ENCODE peak calls at places on chromosomes 3 and 15, in seven cellular contexts. E, I, M, G, U, Z and N are unnamed samples.

GRCh38 chr3:71245052-71245488 is 338.5 kb downstream of the FOXP1 start:
- DNase-seq in E (no peak), I (no peak), M (no peak), G (no peak), U (no peak), Z (no peak), N (no peak)

GRCh38 chr15:82139823-82140268 is 94.0 kb upstream of the MEX3B start:
- DNase-seq in E (no peak), I (peak; percentile 57), M (peak; percentile 43), G (peak; percentile 40), U (no peak), Z (no peak), N (no peak)

GRCh38 chr3:193677734-193678133 is 84.7 kb downstream of the OPA1 start:
- DNase-seq in E (no peak), I (no peak), M (no peak), G (no peak), U (no peak), Z (no peak), N (no peak)

GRCh38 chr3:163773136-163773535 is 1305.2 kb downstream of the SI start:
- DNase-seq in E (no peak), I (no peak), M (no peak), G (no peak), U (no peak), Z (no peak), N (no peak)

GRCh38 chr15:85759391-85759790 is 35.3 kb downstream of the KLHL25 start:
- DNase-seq in E (no peak), I (no peak), M (no peak), G (no peak), U (no peak), Z (no peak), N (no peak)

GRCh38 chr3:185200639-185201038 is 47.8 kb upstream of the C3orf70 start:
- DNase-seq in E (no peak), I (peak; percentile 75), M (no peak), G (no peak), U (peak; percentile 33), Z (no peak), N (no peak)

GRCh38 chr15:93038064-93038705 is 50.8 kb downstream of the RGMA start:
- DNase-seq in E (no peak), I (no peak), M (no peak), G (no peak), U (no peak), Z (no peak), N (no peak)

GRCh38 chr3:133574260-133574881 is 885 bp downstream of the CDV3 start:
- DNase-seq in E (peak; percentile 40), I (peak; percentile 54), M (peak; percentile 83), G (peak; percentile 79), U (no peak), Z (peak; percentile 49), N (no peak)

GRCh38 chr3:9101286-9101685 is 138.0 kb upstream of the RAD18 start:
- DNase-seq in E (no peak), I (no peak), M (no peak), G (no peak), U (no peak), Z (no peak), N (no peak)

GRCh38 chr3:58434990-58435389 is 1.4 kb upstream of the PDHB start:
- DNase-seq in E (no peak), I (peak; percentile 87), M (no peak), G (no peak), U (no peak), Z (no peak), N (no peak)

GRCh38 chr3:192408007-192408655 is 319.2 kb downstream of the FGF12 start:
- DNase-seq in E (no peak), I (no peak), M (no peak), G (peak; percentile 26), U (no peak), Z (no peak), N (no peak)

GRCh38 chr15:24954783-24955548 is at the start of the genes SNRPN and SNURF:
- DNase-seq in E (peak; percentile 35), I (peak; percentile 77), M (no peak), G (peak; percentile 86), U (peak; percentile 9), Z (peak; percentile 47), N (no peak)

GRCh38 chr3:5710718-5711117 is 523.2 kb downstream of the EDEM1 start:
- DNase-seq in E (no peak), I (no peak), M (no peak), G (no peak), U (no peak), Z (no peak), N (no peak)

GRCh38 chr3:45178131-45179023 is 32.2 kb upstream of the CDCP1 start:
- DNase-seq in E (no peak), I (peak; percentile 35), M (no peak), G (no peak), U (no peak), Z (no peak), N (peak; percentile 61)

GRCh38 chr3:159844801-159845261 is 143.8 kb upstream of the IL12A start:
- DNase-seq in E (no peak), I (no peak), M (no peak), G (no peak), U (no peak), Z (no peak), N (no peak)

GRCh38 chr3:10693457-10693856 is 122.6 kb upstream of the SLC6A11 start:
- DNase-seq in E (no peak), I (no peak), M (peak; percentile 11), G (no peak), U (no peak), Z (no peak), N (no peak)

GRCh38 chr3:148880681-148881080 is 15.6 kb downstream of the CPA3 start:
- DNase-seq in E (no peak), I (no peak), M (peak; percentile 10), G (peak; percentile 24), U (no peak), Z (no peak), N (no peak)

GRCh38 chr3:193775421-193776077 is 182.5 kb downstream of the OPA1 start:
- DNase-seq in E (no peak), I (no peak), M (no peak), G (no peak), U (no peak), Z (no peak), N (no peak)

GRCh38 chr3:8503461-8503860 is 1.8 kb downstream of the LMCD1 start:
- DNase-seq in E (no peak), I (no peak), M (no peak), G (no peak), U (no peak), Z (no peak), N (no peak)

GRCh38 chr3:172087198-172087597 is 47.8 kb downstream of the FNDC3B start:
- DNase-seq in E (no peak), I (no peak), M (no peak), G (no peak), U (no peak), Z (no peak), N (no peak)

GRCh38 chr15:38226867-38227266 is 25.8 kb upstream of the SPRED1 start:
- DNase-seq in E (no peak), I (peak; percentile 47), M (no peak), G (no peak), U (peak; percentile 86), Z (no peak), N (peak; percentile 81)